ENCODE peak calls at places on chromosome 9, in five cellular contexts. One of them, this sample, is unnamed.

GRCh38 chr9:8780386-8780785 is 980.8 kb upstream of the DMAC1 start:
- DNase-seq in H1: no peak
- DNase-seq in K562: no peak
- DNase-seq in GM12878: no peak
- DNase-seq in HepG2: no peak
- DNase-seq in this sample: no peak

GRCh38 chr9:77765781-77766259 is 117.7 kb upstream of the GNA14 start:
- DNase-seq in H1: no peak
- DNase-seq in HepG2: no peak
- DNase-seq in GM12878: no peak
- DNase-seq in K562: no peak
- DNase-seq in this sample: no peak

GRCh38 chr9:80932181-80932580 is 757.2 kb downstream of the TLE1 start:
- DNase-seq in H1: no peak
- DNase-seq in GM12878: no peak
- DNase-seq in K562: no peak
- DNase-seq in HepG2: no peak
- DNase-seq in this sample: no peak

GRCh38 chr9:114284316-114285060 is 38.4 kb upstream of the ORM1 start:
- DNase-seq in K562: no peak
- DNase-seq in GM12878: no peak
- DNase-seq in H1: no peak
- DNase-seq in HepG2: no peak
- DNase-seq in this sample: no peak

GRCh38 chr9:37692622-37693221 is 42.0 kb downstream of the FRMPD1 start:
- DNase-seq in GM12878: no peak
- DNase-seq in H1: no peak
- DNase-seq in K562: no peak
- DNase-seq in HepG2: no peak
- DNase-seq in this sample: no peak

GRCh38 chr9:129138476-129139232 is 27.4 kb downstream of the PTPA start:
- DNase-seq in H1: no peak
- DNase-seq in HepG2: no peak
- DNase-seq in K562: no peak
- DNase-seq in GM12878: no peak
- DNase-seq in this sample: no peak

GRCh38 chr9:109442716-109443115 is 55.4 kb downstream of the PTPN3 start:
- DNase-seq in H1: no peak
- DNase-seq in HepG2: no peak
- DNase-seq in GM12878: no peak
- DNase-seq in K562: no peak
- DNase-seq in this sample: no peak

GRCh38 chr9:132694144-132694543 is 23.9 kb downstream of the GTF3C4 start:
- DNase-seq in H1: no peak
- DNase-seq in HepG2: no peak
- DNase-seq in K562: peak
- DNase-seq in GM12878: no peak
- DNase-seq in this sample: no peak

GRCh38 chr9:132409828-132410528 is at the start of gene CFAP77:
- DNase-seq in HepG2: peak
- DNase-seq in GM12878: no peak
- DNase-seq in K562: peak
- DNase-seq in H1: no peak
- DNase-seq in this sample: peak

GRCh38 chr9:119453980-119454379 is 84.7 kb upstream of the BRINP1 start:
- DNase-seq in K562: no peak
- DNase-seq in GM12878: no peak
- DNase-seq in HepG2: no peak
- DNase-seq in H1: no peak
- DNase-seq in this sample: no peak

GRCh38 chr9:137396808-137397367 is 26.1 kb downstream of the EXD3 start:
- DNase-seq in K562: no peak
- DNase-seq in GM12878: no peak
- DNase-seq in H1: no peak
- DNase-seq in HepG2: no peak
- DNase-seq in this sample: no peak

GRCh38 chr9:77819672-77820071 is 171.6 kb upstream of the GNA14 start:
- DNase-seq in K562: no peak
- DNase-seq in HepG2: no peak
- DNase-seq in GM12878: no peak
- DNase-seq in H1: no peak
- DNase-seq in this sample: no peak

GRCh38 chr9:12604154-12604825 is 88.9 kb upstream of the TYRP1 start:
- DNase-seq in GM12878: no peak
- DNase-seq in H1: no peak
- DNase-seq in K562: no peak
- DNase-seq in HepG2: no peak
- DNase-seq in this sample: no peak

GRCh38 chr9:33263131-33263935 is 1.2 kb downstream of the BAG1 start:
- DNase-seq in HepG2: peak
- DNase-seq in H1: no peak
- DNase-seq in K562: peak
- DNase-seq in GM12878: no peak
- DNase-seq in this sample: no peak

GRCh38 chr9:94837404-94837803 is 110.9 kb downstream of the AOPEP start:
- DNase-seq in GM12878: no peak
- DNase-seq in K562: no peak
- DNase-seq in HepG2: no peak
- DNase-seq in H1: no peak
- DNase-seq in this sample: no peak

GRCh38 chr9:134485653-134486052 is 155.9 kb upstream of the COL5A1 start:
- DNase-seq in GM12878: peak
- DNase-seq in HepG2: no peak
- DNase-seq in K562: no peak
- DNase-seq in H1: no peak
- DNase-seq in this sample: no peak

GRCh38 chr9:132582786-132583583 is 579 bp downstream of the BARHL1 start:
- DNase-seq in HepG2: no peak
- DNase-seq in GM12878: no peak
- DNase-seq in H1: no peak
- DNase-seq in K562: no peak
- DNase-seq in this sample: no peak

GRCh38 chr9:87387351-87388055 is 110.2 kb upstream of the DAPK1 start:
- DNase-seq in GM12878: no peak
- DNase-seq in K562: peak
- DNase-seq in H1: no peak
- DNase-seq in HepG2: no peak
- DNase-seq in this sample: no peak

GRCh38 chr9:134570151-134570621 is 71.4 kb upstream of the COL5A1 start:
- DNase-seq in HepG2: no peak
- DNase-seq in H1: no peak
- DNase-seq in K562: no peak
- DNase-seq in GM12878: no peak
- DNase-seq in this sample: no peak

GRCh38 chr9:128180447-128180846 is 10.9 kb downstream of the CIZ1 start:
- DNase-seq in HepG2: no peak
- DNase-seq in H1: no peak
- DNase-seq in K562: no peak
- DNase-seq in GM12878: no peak
- DNase-seq in this sample: no peak

GRCh38 chr9:133855802-133856592 is 117.8 kb upstream of the SARDH start:
- DNase-seq in H1: no peak
- DNase-seq in K562: no peak
- DNase-seq in HepG2: peak
- DNase-seq in GM12878: no peak
- DNase-seq in this sample: no peak

GRCh38 chr9:12889402-12890106 is 114.7 kb downstream of the LURAP1L start:
- DNase-seq in H1: no peak
- DNase-seq in HepG2: no peak
- DNase-seq in GM12878: no peak
- DNase-seq in K562: no peak
- DNase-seq in this sample: no peak

GRCh38 chr9:91241909-91242308 is 119.8 kb downstream of the AUH start:
- DNase-seq in GM12878: no peak
- DNase-seq in HepG2: no peak
- DNase-seq in H1: no peak
- DNase-seq in K562: no peak
- DNase-seq in this sample: no peak

GRCh38 chr9:81395301-81396054 is 293.9 kb downstream of the TLE1 start:
- DNase-seq in H1: no peak
- DNase-seq in GM12878: no peak
- DNase-seq in K562: no peak
- DNase-seq in HepG2: no peak
- DNase-seq in this sample: no peak

GRCh38 chr9:99023229-99023628 is 79.5 kb downstream of the COL15A1 start:
- DNase-seq in GM12878: no peak
- DNase-seq in K562: no peak
- DNase-seq in H1: no peak
- DNase-seq in HepG2: no peak
- DNase-seq in this sample: no peak
- TF ChIP-seq KDM1A in GM12878: no peak
- TF ChIP-seq KDM1A in K562: no peak
- TF ChIP-seq KDM1A in H1: no peak
- TF ChIP-seq KDM1A in HepG2: no peak
- TF ChIP-seq KDM1A in this sample: no peak

GRCh38 chr9:75228893-75229292 is 140.6 kb downstream of the OSTF1 start:
- DNase-seq in K562: no peak
- DNase-seq in H1: no peak
- DNase-seq in HepG2: no peak
- DNase-seq in GM12878: no peak
- DNase-seq in this sample: no peak

GRCh38 chr9:75226403-75227139 is 138.3 kb downstream of the OSTF1 start:
- DNase-seq in HepG2: no peak
- DNase-seq in GM12878: no peak
- DNase-seq in H1: no peak
- DNase-seq in K562: no peak
- DNase-seq in this sample: no peak

GRCh38 chr9:75230469-75230868 is 142.2 kb downstream of the OSTF1 start:
- DNase-seq in H1: no peak
- DNase-seq in GM12878: no peak
- DNase-seq in HepG2: peak
- DNase-seq in K562: no peak
- DNase-seq in this sample: no peak

GRCh38 chr9:75231167-75231566 is 142.9 kb downstream of the OSTF1 start:
- DNase-seq in K562: no peak
- DNase-seq in GM12878: no peak
- DNase-seq in H1: no peak
- DNase-seq in HepG2: no peak
- DNase-seq in this sample: no peak

DNA sequence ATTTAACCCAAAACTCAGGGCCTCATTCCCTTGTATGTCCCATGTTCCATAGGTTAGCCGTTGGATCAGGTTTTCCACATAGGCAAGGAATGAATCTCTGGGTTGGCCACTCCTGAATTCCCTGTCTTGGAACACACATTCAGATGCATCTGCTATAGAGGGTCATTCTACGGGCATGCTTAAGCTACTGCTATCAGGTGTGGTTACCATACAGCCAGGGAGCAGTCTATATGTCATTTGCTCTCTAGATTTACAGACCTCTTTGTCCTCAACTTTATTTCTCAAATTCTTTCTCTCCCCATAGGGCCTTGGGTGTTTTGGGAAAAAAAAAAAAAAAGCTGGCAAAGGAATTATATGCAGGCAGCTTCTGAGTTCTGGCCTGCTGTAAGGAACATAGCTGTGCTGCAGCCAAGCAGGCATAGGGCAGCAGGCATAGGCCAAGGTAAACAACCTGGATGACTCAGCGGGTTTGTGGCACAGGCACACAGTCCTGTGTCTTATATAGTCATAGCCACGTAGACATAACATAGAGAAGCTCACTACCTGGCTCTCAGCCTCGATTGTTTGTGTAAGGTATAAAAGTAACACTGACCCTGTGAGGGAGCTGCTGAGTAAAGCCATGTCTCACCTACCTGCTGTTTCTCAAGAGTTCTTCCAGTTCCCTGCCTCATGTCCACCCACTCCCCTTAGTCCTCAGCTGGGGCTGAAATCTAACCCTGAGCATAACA is 141.5 kb downstream of the OSTF1 start:
- DNase-seq in H1: no peak
- DNase-seq in HepG2: peak
- DNase-seq in K562: no peak
- DNase-seq in GM12878: no peak
- DNase-seq in this sample: no peak
- TF ChIP-seq RAD21 in H1: no peak
- TF ChIP-seq RAD21 in HepG2: no peak
- TF ChIP-seq RAD21 in K562: no peak
- TF ChIP-seq RAD21 in GM12878: no peak
- TF ChIP-seq RAD21 in this sample: no peak

DNA sequence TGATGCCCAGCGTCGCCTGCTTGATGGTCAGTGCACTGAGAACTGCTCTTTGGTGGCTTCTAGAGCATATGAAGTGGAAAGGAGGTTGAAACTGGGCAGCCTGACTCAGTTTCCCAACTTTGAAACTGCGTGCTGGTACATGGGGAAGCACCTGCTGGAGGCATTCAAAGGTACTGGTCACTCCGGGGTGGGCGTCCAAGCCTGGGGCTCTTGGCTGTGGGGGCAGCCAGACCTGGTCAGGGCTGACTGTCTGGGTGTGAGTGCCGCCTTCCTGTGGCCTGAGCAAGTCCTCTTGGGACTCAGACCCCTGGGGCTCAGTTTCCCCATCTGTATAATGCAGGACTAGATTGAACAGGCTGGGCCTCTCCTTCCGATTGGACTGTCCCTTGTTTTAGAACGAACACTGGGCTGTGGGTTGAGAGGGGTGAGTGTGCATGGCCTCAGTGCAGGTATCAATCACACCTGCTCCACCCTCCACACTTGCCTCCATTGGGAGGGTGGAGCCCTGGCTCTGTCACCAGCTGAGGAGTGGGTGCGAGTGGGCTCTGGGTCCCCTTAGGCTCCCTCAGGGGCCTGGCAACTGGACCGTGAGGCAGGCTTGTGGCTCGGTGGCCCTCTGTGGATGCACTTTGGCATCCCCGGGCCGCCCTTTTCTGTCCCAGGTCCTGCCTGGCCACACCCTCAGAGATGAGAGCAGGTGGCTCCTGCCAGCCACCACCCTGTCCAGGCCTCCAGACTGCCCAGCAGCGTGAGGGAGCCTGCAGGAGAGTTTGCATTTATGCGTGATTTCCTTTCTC is 80.2 kb downstream of the PHF2 start:
- DNase-seq in HepG2: no peak
- DNase-seq in H1: no peak
- DNase-seq in K562: no peak
- DNase-seq in GM12878: no peak
- DNase-seq in this sample: no peak
- TF ChIP-seq KDM1A in HepG2: no peak
- TF ChIP-seq KDM1A in H1: no peak
- TF ChIP-seq KDM1A in K562: no peak
- TF ChIP-seq KDM1A in GM12878: no peak
- TF ChIP-seq KDM1A in this sample: no peak

DNA sequence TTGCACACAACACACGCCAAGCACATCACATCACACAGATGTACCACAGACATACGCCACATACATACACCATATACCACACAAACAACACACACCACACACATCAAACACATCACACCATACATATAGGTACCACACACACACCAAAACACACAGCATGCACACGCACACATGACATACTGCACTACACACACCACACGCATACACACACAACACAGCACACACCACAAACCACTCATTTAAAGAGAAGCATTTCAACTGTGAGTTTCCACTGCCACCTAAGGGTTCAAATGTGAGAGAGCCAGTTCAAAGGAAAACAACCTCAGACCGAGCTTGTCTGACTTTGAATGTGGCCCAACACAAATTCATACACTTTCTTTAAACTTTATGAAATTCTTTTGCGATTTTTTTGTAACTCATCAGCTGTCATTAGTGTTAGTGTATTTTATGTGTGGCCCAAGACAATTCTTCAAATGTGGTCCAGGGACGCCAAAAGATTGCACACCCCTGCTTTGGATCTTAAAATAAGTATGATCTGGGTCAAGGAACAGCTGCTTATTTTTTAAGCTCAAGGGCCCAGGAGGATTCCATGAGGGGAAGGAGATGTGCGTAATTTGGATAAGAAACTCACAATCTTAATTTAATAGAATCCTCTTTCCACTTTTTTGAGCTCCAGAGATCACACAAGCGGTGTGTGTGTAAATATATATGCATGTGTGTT is 494.6 kb downstream of the GADD45G start:
- DNase-seq in H1: no peak
- DNase-seq in HepG2: peak
- DNase-seq in GM12878: no peak
- DNase-seq in K562: no peak
- DNase-seq in this sample: no peak
- TF ChIP-seq RAD21 in H1: peak
- TF ChIP-seq RAD21 in HepG2: peak
- TF ChIP-seq RAD21 in GM12878: peak
- TF ChIP-seq RAD21 in K562: peak
- TF ChIP-seq RAD21 in this sample: peak

This sample was measured in A549.